ENCODE peak calls at places on chromosome 19, in five cellular contexts. One of them, this sample, is unnamed. For H3K27me3, the result is how much of the 10 kb centered on the place peaks cover.

GRCh38 chr19:10552596-10553053 is 8.9 kb downstream of the ATG4D start:
- DNase-seq in colonic mucosa: peak
- DNase-seq in AG04450: no peak
- DNase-seq in uterus: no peak
- DNase-seq in tibial nerve: no peak
- DNase-seq in this sample: no peak

GRCh38 chr19:37950471-37951175 is 43.6 kb downstream of the SIPA1L3 start:
- DNase-seq in colonic mucosa: no peak
- DNase-seq in AG04450: no peak
- DNase-seq in uterus: no peak
- DNase-seq in tibial nerve: no peak
- DNase-seq in this sample: no peak

GRCh38 chr19:19900124-19900523 is 622 bp upstream of the ZNF93 start:
- DNase-seq in colonic mucosa: no peak
- DNase-seq in AG04450: peak
- DNase-seq in uterus: no peak
- DNase-seq in tibial nerve: no peak
- DNase-seq in this sample: no peak

GRCh38 chr19:46950526-46951235 is 69.0 kb upstream of the NPAS1 start:
- DNase-seq in colonic mucosa: no peak
- DNase-seq in AG04450: no peak
- DNase-seq in uterus: no peak
- DNase-seq in tibial nerve: no peak
- DNase-seq in this sample: no peak

GRCh38 chr19:9836021-9836420 is 903 bp downstream of the PIN1 start:
- DNase-seq in colonic mucosa: no peak
- DNase-seq in AG04450: no peak
- DNase-seq in uterus: no peak
- DNase-seq in tibial nerve: no peak
- DNase-seq in this sample: no peak

GRCh38 chr19:7928741-7929701 is 3.1 kb upstream of the CTXN1 start:
- DNase-seq in colonic mucosa: no peak
- DNase-seq in AG04450: peak
- DNase-seq in uterus: peak
- DNase-seq in tibial nerve: peak
- DNase-seq in this sample: no peak

GRCh38 chr19:48713041-48713863 is 6.3 kb downstream of the MAMSTR start:
- DNase-seq in colonic mucosa: no peak
- DNase-seq in AG04450: no peak
- DNase-seq in uterus: no peak
- DNase-seq in tibial nerve: no peak
- DNase-seq in this sample: no peak

GRCh38 chr19:11021760-11022144 is 60.9 kb downstream of the SMARCA4 start:
- DNase-seq in colonic mucosa: no peak
- DNase-seq in AG04450: no peak
- DNase-seq in uterus: no peak
- DNase-seq in tibial nerve: no peak
- DNase-seq in this sample: no peak

GRCh38 chr19:12990447-12990846 is 4.8 kb upstream of the NFIX start:
- DNase-seq in colonic mucosa: no peak
- DNase-seq in AG04450: no peak
- DNase-seq in uterus: no peak
- DNase-seq in tibial nerve: no peak
- DNase-seq in this sample: no peak

GRCh38 chr19:55131421-55131820 is 14.0 kb upstream of the PPP1R12C start:
- DNase-seq in colonic mucosa: no peak
- DNase-seq in AG04450: no peak
- DNase-seq in uterus: no peak
- DNase-seq in tibial nerve: no peak
- DNase-seq in this sample: no peak

GRCh38 chr19:35628565-35629331 is at the start of gene RBM42:
- DNase-seq in colonic mucosa: peak
- DNase-seq in AG04450: peak
- DNase-seq in uterus: peak
- DNase-seq in tibial nerve: peak
- DNase-seq in this sample: peak

GRCh38 chr19:54470991-54471782 is 1.9 kb downstream of the CDC42EP5 start:
- DNase-seq in colonic mucosa: peak
- DNase-seq in AG04450: no peak
- DNase-seq in uterus: no peak
- DNase-seq in tibial nerve: peak
- DNase-seq in this sample: no peak

GRCh38 chr19:52936958-52937334 is 13.7 kb upstream of the ZNF888 start:
- DNase-seq in colonic mucosa: peak
- DNase-seq in AG04450: no peak
- DNase-seq in uterus: no peak
- DNase-seq in tibial nerve: no peak
- DNase-seq in this sample: no peak

GRCh38 chr19:44643605-44644390 is at the start of gene PVR:
- DNase-seq in colonic mucosa: peak
- DNase-seq in AG04450: no peak
- DNase-seq in uterus: peak
- DNase-seq in tibial nerve: peak
- DNase-seq in this sample: peak

GRCh38 chr19:7771072-7771471 is 8.0 kb downstream of the CLEC4M start:
- DNase-seq in colonic mucosa: no peak
- DNase-seq in AG04450: no peak
- DNase-seq in uterus: no peak
- DNase-seq in tibial nerve: no peak
- DNase-seq in this sample: no peak

GRCh38 chr19:46049597-46049996 is 8.8 kb upstream of the IGFL4 start:
- DNase-seq in colonic mucosa: no peak
- DNase-seq in AG04450: no peak
- DNase-seq in uterus: no peak
- DNase-seq in tibial nerve: no peak
- DNase-seq in this sample: no peak

GRCh38 chr19:5349041-5349440 is 8.4 kb upstream of the PTPRS start:
- DNase-seq in colonic mucosa: no peak
- DNase-seq in AG04450: no peak
- DNase-seq in uterus: no peak
- DNase-seq in tibial nerve: no peak
- DNase-seq in this sample: no peak

GRCh38 chr19:4303778-4304508 is 455 bp upstream of the FSD1 start:
- DNase-seq in colonic mucosa: no peak
- DNase-seq in AG04450: no peak
- DNase-seq in uterus: no peak
- DNase-seq in tibial nerve: no peak
- DNase-seq in this sample: no peak

GRCh38 chr19:6460099-6460884 is 700 bp upstream of the SLC25A23 start:
- DNase-seq in colonic mucosa: peak
- DNase-seq in AG04450: peak
- DNase-seq in uterus: peak
- DNase-seq in tibial nerve: peak
- DNase-seq in this sample: peak

GRCh38 chr19:58560921-58561320 is 2.5 kb upstream of the UBE2M start:
- DNase-seq in colonic mucosa: no peak
- DNase-seq in AG04450: no peak
- DNase-seq in uterus: no peak
- DNase-seq in tibial nerve: no peak
- DNase-seq in this sample: no peak

GRCh38 chr19:33040994-33041827 is 23.5 kb downstream of the RHPN2 start:
- DNase-seq in colonic mucosa: peak
- DNase-seq in AG04450: no peak
- DNase-seq in uterus: no peak
- DNase-seq in tibial nerve: no peak
- DNase-seq in this sample: peak

GRCh38 chr19:6693056-6693471 is 23.1 kb upstream of the TNFSF14 start:
- DNase-seq in colonic mucosa: no peak
- DNase-seq in AG04450: no peak
- DNase-seq in uterus: no peak
- DNase-seq in tibial nerve: no peak
- DNase-seq in this sample: no peak

GRCh38 chr19:15248648-15249559 is 16.7 kb upstream of the EPHX3 start:
- DNase-seq in colonic mucosa: peak
- DNase-seq in AG04450: peak
- DNase-seq in uterus: peak
- DNase-seq in tibial nerve: peak
- DNase-seq in this sample: peak

GRCh38 chr19:11435833-11436313 is 438 bp downstream of the PRKCSH start:
- DNase-seq in colonic mucosa: peak
- DNase-seq in AG04450: peak
- DNase-seq in uterus: no peak
- DNase-seq in tibial nerve: no peak
- DNase-seq in this sample: no peak

GRCh38 chr19:14107581-14108461 is 9.7 kb downstream of the PRKACA start:
- DNase-seq in colonic mucosa: no peak
- DNase-seq in AG04450: no peak
- DNase-seq in uterus: no peak
- DNase-seq in tibial nerve: no peak
- DNase-seq in this sample: no peak

GRCh38 chr19:15280048-15280725 is 47.9 kb upstream of the EPHX3 start:
- DNase-seq in colonic mucosa: no peak
- DNase-seq in AG04450: no peak
- DNase-seq in uterus: no peak
- DNase-seq in tibial nerve: no peak
- DNase-seq in this sample: no peak

GRCh38 chr19:48575931-48576622 is 24.1 kb downstream of the SULT2B1 start:
- DNase-seq in colonic mucosa: no peak
- DNase-seq in AG04450: no peak
- DNase-seq in uterus: no peak
- DNase-seq in tibial nerve: no peak
- DNase-seq in this sample: no peak

GRCh38 chr19:19538077-19538764 is at the start of gene CILP2:
- DNase-seq in colonic mucosa: peak
- DNase-seq in AG04450: no peak
- DNase-seq in uterus: no peak
- DNase-seq in tibial nerve: no peak
- DNase-seq in this sample: no peak

GRCh38 chr19:29872224-29872731 is 60.5 kb downstream of the CCNE1 start:
- DNase-seq in colonic mucosa: no peak
- DNase-seq in AG04450: no peak
- DNase-seq in uterus: no peak
- DNase-seq in tibial nerve: no peak
- DNase-seq in this sample: no peak

GRCh38 chr19:11506101-11506555 is 489 bp upstream of the ZNF653 start:
- DNase-seq in colonic mucosa: no peak
- DNase-seq in AG04450: no peak
- DNase-seq in uterus: no peak
- DNase-seq in tibial nerve: no peak
- DNase-seq in this sample: peak

GRCh38 chr19:41192574-41193419 is at the start of gene CYP2S1:
- DNase-seq in colonic mucosa: peak
- DNase-seq in AG04450: no peak
- DNase-seq in uterus: no peak
- DNase-seq in tibial nerve: no peak
- DNase-seq in this sample: no peak

GRCh38 chr19:56170261-56170660 is 5.5 kb upstream of the GALP start:
- DNase-seq in colonic mucosa: no peak
- DNase-seq in AG04450: no peak
- DNase-seq in uterus: no peak
- DNase-seq in tibial nerve: no peak
- DNase-seq in this sample: no peak

GRCh38 chr19:53880716-53881481 is 1.1 kb upstream of the PRKCG start:
- DNase-seq in colonic mucosa: no peak
- DNase-seq in AG04450: no peak
- DNase-seq in uterus: no peak
- DNase-seq in tibial nerve: no peak
- DNase-seq in this sample: no peak

GRCh38 chr19:17835182-17836006 is 12.4 kb downstream of the JAK3 start:
- DNase-seq in colonic mucosa: no peak
- DNase-seq in AG04450: no peak
- DNase-seq in uterus: no peak
- DNase-seq in tibial nerve: no peak
- DNase-seq in this sample: no peak

GRCh38 chr19:17834350-17835181 is 13.2 kb downstream of the JAK3 start:
- DNase-seq in colonic mucosa: no peak
- DNase-seq in AG04450: no peak
- DNase-seq in uterus: no peak
- DNase-seq in tibial nerve: no peak
- DNase-seq in this sample: no peak

GRCh38 chr19:17836530-17836929 is 11.3 kb downstream of the JAK3 start:
- DNase-seq in colonic mucosa: no peak
- DNase-seq in AG04450: no peak
- DNase-seq in uterus: no peak
- DNase-seq in tibial nerve: no peak
- DNase-seq in this sample: no peak

GRCh38 chr19:17840019-17840418 is 7.8 kb downstream of the JAK3 start:
- DNase-seq in colonic mucosa: no peak
- DNase-seq in AG04450: no peak
- DNase-seq in uterus: no peak
- DNase-seq in tibial nerve: no peak
- DNase-seq in this sample: no peak

GRCh38 chr19:17837972-17838371 is 9.8 kb downstream of the JAK3 start:
- DNase-seq in colonic mucosa: no peak
- DNase-seq in AG04450: no peak
- DNase-seq in uterus: no peak
- DNase-seq in tibial nerve: no peak
- DNase-seq in this sample: no peak
- H3K27me3 ChIP-seq in colonic mucosa: under half
- H3K27me3 ChIP-seq in AG04450: under half
- H3K27me3 ChIP-seq in uterus: under half
- H3K27me3 ChIP-seq in tibial nerve: under half
- H3K27me3 ChIP-seq in this sample: under half

GRCh38 chr19:50178320-50178719 is 15.2 kb upstream of the IZUMO2 start:
- DNase-seq in colonic mucosa: peak
- DNase-seq in AG04450: no peak
- DNase-seq in uterus: no peak
- DNase-seq in tibial nerve: no peak
- DNase-seq in this sample: no peak
- H3K27ac ChIP-seq in colonic mucosa: peak
- H3K27ac ChIP-seq in AG04450: no peak
- H3K27ac ChIP-seq in uterus: no peak
- H3K27ac ChIP-seq in tibial nerve: no peak
- H3K27ac ChIP-seq in this sample: no peak

GRCh38 chr19:1568320-1569019 is at the start of gene MEX3D:
- DNase-seq in colonic mucosa: peak
- DNase-seq in AG04450: no peak
- DNase-seq in uterus: peak
- DNase-seq in tibial nerve: peak
- DNase-seq in this sample: peak
- H3K4me3 ChIP-seq in colonic mucosa: peak
- H3K4me3 ChIP-seq in AG04450: peak
- H3K4me3 ChIP-seq in uterus: peak
- H3K4me3 ChIP-seq in tibial nerve: peak
- H3K4me3 ChIP-seq in this sample: peak

DNA sequence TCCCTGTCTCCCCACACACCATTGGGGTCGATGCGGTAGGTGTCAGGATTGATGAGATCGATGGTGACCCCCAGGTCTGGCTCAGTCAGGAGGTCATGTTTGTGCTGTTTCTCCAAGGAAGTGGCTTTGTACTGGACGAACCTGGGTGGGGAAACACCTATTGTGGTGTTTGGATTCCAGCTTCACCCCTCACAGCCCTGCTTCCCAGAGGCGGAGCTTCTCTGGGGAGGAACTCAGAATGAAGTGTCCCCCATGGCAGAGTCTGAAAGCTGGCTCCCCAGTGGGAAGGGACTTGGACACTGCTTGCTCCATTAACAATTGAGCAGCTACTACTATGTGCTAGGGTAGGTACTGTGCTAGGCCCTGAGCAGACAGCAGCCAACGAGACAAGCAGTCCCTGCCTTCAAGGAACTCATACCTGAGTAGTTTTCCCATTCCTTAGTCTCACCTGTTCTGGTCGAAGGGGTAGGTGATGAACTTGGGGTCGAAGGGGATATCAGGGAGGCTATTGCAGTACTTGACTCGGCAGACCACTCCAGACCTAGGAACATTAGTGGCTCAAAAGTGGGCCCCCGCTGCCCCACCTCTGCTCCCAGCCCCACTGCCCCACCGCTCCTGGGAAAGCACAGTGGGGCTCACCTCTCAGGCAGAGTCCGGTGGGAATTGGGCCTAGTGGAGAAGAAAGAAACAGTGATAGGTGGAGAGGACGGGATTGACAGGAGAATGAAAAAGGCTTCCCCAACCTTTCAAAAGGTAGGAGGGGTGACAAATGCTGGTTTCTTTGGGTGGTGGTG is 1.1 kb downstream of the PAF1 start:
- DNase-seq in colonic mucosa: no peak
- DNase-seq in AG04450: no peak
- DNase-seq in uterus: no peak
- DNase-seq in tibial nerve: no peak
- DNase-seq in this sample: no peak
- H3K27me3 ChIP-seq in colonic mucosa: under half
- H3K27me3 ChIP-seq in AG04450: under half
- H3K27me3 ChIP-seq in uterus: under half
- H3K27me3 ChIP-seq in tibial nerve: under half
- H3K27me3 ChIP-seq in this sample: under half